ENCODE peak calls at places on chromosome 7, in seven cellular contexts. Y, O, X, B, N, P and I are unnamed samples.

GRCh38 chr7:2493205-2493604 is 17.0 kb upstream of the GRIFIN start:
- DNase-seq in Y (no peak), P (no peak), B (no peak), N (no peak), O (no peak), X (no peak), I (no peak)

GRCh38 chr7:7185382-7185989 is 3.1 kb downstream of the C1GALT1 start:
- DNase-seq in O (no peak), Y (no peak), N (no peak), B (no peak), X (no peak), P (no peak), I (no peak)

GRCh38 chr7:34438436-34438835 is 219.6 kb upstream of the NPSR1 start:
- DNase-seq in B (no peak), X (no peak), Y (no peak), O (no peak), N (no peak), P (no peak), I (no peak)

GRCh38 chr7:93566876-93567275 is 7.6 kb downstream of the CALCR start:
- DNase-seq in O (no peak), B (no peak), P (no peak), X (no peak), N (no peak), Y (peak), I (no peak)

GRCh38 chr7:157250605-157251228 is 86.1 kb upstream of the DNAJB6 start:
- DNase-seq in N (peak), P (peak), O (peak), Y (peak), B (no peak), X (peak), I (no peak)

GRCh38 chr7:27148776-27149641 is 1.4 kb upstream of the HOXA6 start:
- DNase-seq in X (no peak), O (peak), B (no peak), Y (no peak), P (no peak), N (no peak), I (no peak)

GRCh38 chr7:158097106-158097505 is 490.5 kb downstream of the PTPRN2 start:
- DNase-seq in P (no peak), O (no peak), B (no peak), Y (no peak), X (no peak), N (no peak), I (no peak)

GRCh38 chr7:94355389-94355788 is 39.3 kb upstream of the COL1A2 start:
- DNase-seq in P (no peak), N (peak), B (no peak), X (no peak), Y (peak), O (no peak), I (no peak)

GRCh38 chr7:11935905-11936304 is 103.9 kb upstream of the THSD7A start:
- DNase-seq in P (no peak), N (no peak), B (no peak), O (no peak), X (no peak), Y (no peak), I (no peak)

GRCh38 chr7:31487071-31487470 is 26.8 kb upstream of the ITPRID1 start:
- DNase-seq in P (no peak), N (no peak), O (no peak), Y (no peak), X (no peak), B (no peak), I (no peak)

GRCh38 chr7:112946350-112946749 is 140.3 kb downstream of the GPR85 start:
- DNase-seq in O (no peak), B (no peak), P (no peak), X (no peak), N (no peak), Y (no peak), I (no peak)

GRCh38 chr7:137135654-137136350 is 207.7 kb downstream of the PTN start:
- DNase-seq in O (no peak), N (no peak), X (no peak), P (no peak), Y (peak), B (no peak), I (no peak)

GRCh38 chr7:148914208-148914777 is 30.2 kb upstream of the EZH2 start:
- DNase-seq in B (no peak), O (peak), Y (no peak), P (no peak), N (no peak), X (no peak), I (no peak)

GRCh38 chr7:131943616-131944015 is 387.2 kb upstream of the PODXL start:
- DNase-seq in P (no peak), X (no peak), O (no peak), N (no peak), Y (no peak), B (no peak), I (peak)

GRCh38 chr7:114793155-114793849 is 128.6 kb upstream of the MDFIC start:
- DNase-seq in B (no peak), P (no peak), Y (no peak), X (no peak), O (no peak), N (no peak), I (no peak)

GRCh38 chr7:30635798-30636197 is 41.1 kb downstream of the GARS1 start:
- DNase-seq in X (no peak), B (no peak), Y (no peak), O (no peak), P (no peak), N (no peak), I (no peak)

GRCh38 chr7:20200361-20200760 is 16.8 kb downstream of the MACC1 start:
- DNase-seq in P (peak), N (no peak), O (peak), Y (no peak), X (no peak), B (no peak), I (no peak)

GRCh38 chr7:99386584-99387238 is 12.2 kb downstream of the ARPC1B start:
- DNase-seq in N (no peak), O (no peak), B (no peak), X (no peak), P (no peak), Y (no peak), I (no peak)

GRCh38 chr7:155377837-155378579 is 79.9 kb upstream of the EN2 start:
- DNase-seq in O (no peak), Y (no peak), P (no peak), X (no peak), B (no peak), N (peak), I (no peak)